ENCODE peak calls at places on chromosome 5, in four cellular contexts. One of them, this sample, is unnamed.

GRCh38 chr5:157471709-157472108 is 11.7 kb downstream of the NIPAL4 start:
- DNase-seq in adrenal gland: no peak
- DNase-seq in CD8-positive, alpha-beta T cell: no peak
- DNase-seq in PC-9: no peak
- DNase-seq in this sample: no peak

GRCh38 chr5:3122216-3122615 is 370.7 kb upstream of the IRX2 start:
- DNase-seq in PC-9: no peak
- DNase-seq in CD8-positive, alpha-beta T cell: no peak
- DNase-seq in adrenal gland: no peak
- DNase-seq in this sample: no peak

GRCh38 chr5:14114615-14115251 is 28.4 kb upstream of the TRIO start:
- DNase-seq in PC-9: no peak
- DNase-seq in CD8-positive, alpha-beta T cell: no peak
- DNase-seq in adrenal gland: no peak
- DNase-seq in this sample: no peak

GRCh38 chr5:68458416-68458815 is 242.9 kb downstream of the PIK3R1 start:
- DNase-seq in PC-9: no peak
- DNase-seq in CD8-positive, alpha-beta T cell: no peak
- DNase-seq in adrenal gland: no peak
- DNase-seq in this sample: no peak

GRCh38 chr5:123344819-123345426 is 78.3 kb downstream of the CEP120 start:
- DNase-seq in adrenal gland: no peak
- DNase-seq in CD8-positive, alpha-beta T cell: no peak
- DNase-seq in PC-9: no peak
- DNase-seq in this sample: peak

GRCh38 chr5:134175874-134176522 is 752 bp downstream of the SKP1 start:
- DNase-seq in adrenal gland: peak
- DNase-seq in CD8-positive, alpha-beta T cell: no peak
- DNase-seq in PC-9: no peak
- DNase-seq in this sample: peak

GRCh38 chr5:77426670-77427069 is 65.4 kb downstream of the WDR41 start:
- DNase-seq in CD8-positive, alpha-beta T cell: no peak
- DNase-seq in adrenal gland: no peak
- DNase-seq in PC-9: peak
- DNase-seq in this sample: no peak

GRCh38 chr5:129459485-129460120 is 495 bp upstream of the ADAMTS19 start:
- DNase-seq in CD8-positive, alpha-beta T cell: no peak
- DNase-seq in PC-9: no peak
- DNase-seq in adrenal gland: no peak
- DNase-seq in this sample: no peak

GRCh38 chr5:12901696-12902095 is 997.5 kb upstream of the CTNND2 start:
- DNase-seq in PC-9: peak
- DNase-seq in adrenal gland: no peak
- DNase-seq in CD8-positive, alpha-beta T cell: no peak
- DNase-seq in this sample: no peak

GRCh38 chr5:100797863-100798262 is 105.2 kb downstream of the ST8SIA4 start:
- DNase-seq in PC-9: no peak
- DNase-seq in adrenal gland: no peak
- DNase-seq in CD8-positive, alpha-beta T cell: no peak
- DNase-seq in this sample: no peak

GRCh38 chr5:41670216-41670615 is 159.8 kb upstream of the PLCXD3 start:
- DNase-seq in PC-9: no peak
- DNase-seq in CD8-positive, alpha-beta T cell: no peak
- DNase-seq in adrenal gland: no peak
- DNase-seq in this sample: no peak

GRCh38 chr5:39017504-39017903 is 56.7 kb downstream of the RICTOR start:
- DNase-seq in PC-9: no peak
- DNase-seq in CD8-positive, alpha-beta T cell: no peak
- DNase-seq in adrenal gland: no peak
- DNase-seq in this sample: no peak

GRCh38 chr5:138275379-138275782 is 960 bp upstream of the GFRA3 start:
- DNase-seq in CD8-positive, alpha-beta T cell: no peak
- DNase-seq in PC-9: no peak
- DNase-seq in adrenal gland: no peak
- DNase-seq in this sample: no peak

GRCh38 chr5:178424141-178424855 is 165.9 kb downstream of the COL23A1 start:
- DNase-seq in adrenal gland: no peak
- DNase-seq in CD8-positive, alpha-beta T cell: no peak
- DNase-seq in PC-9: no peak
- DNase-seq in this sample: no peak

GRCh38 chr5:136005371-136005770 is 23.4 kb upstream of the TGFBI start:
- DNase-seq in CD8-positive, alpha-beta T cell: no peak
- DNase-seq in PC-9: no peak
- DNase-seq in adrenal gland: no peak
- DNase-seq in this sample: peak

GRCh38 chr5:73620335-73620687 is 5.7 kb upstream of the ARHGEF28 start:
- DNase-seq in adrenal gland: no peak
- DNase-seq in PC-9: no peak
- DNase-seq in CD8-positive, alpha-beta T cell: no peak
- DNase-seq in this sample: no peak

GRCh38 chr5:155128786-155129512 is 115.4 kb downstream of the KIF4B start:
- DNase-seq in PC-9: no peak
- DNase-seq in CD8-positive, alpha-beta T cell: no peak
- DNase-seq in adrenal gland: peak
- DNase-seq in this sample: no peak
- H3K4me3 ChIP-seq in PC-9: no peak
- H3K4me3 ChIP-seq in CD8-positive, alpha-beta T cell: no peak
- H3K4me3 ChIP-seq in adrenal gland: no peak
- H3K4me3 ChIP-seq in this sample: no peak

DNA sequence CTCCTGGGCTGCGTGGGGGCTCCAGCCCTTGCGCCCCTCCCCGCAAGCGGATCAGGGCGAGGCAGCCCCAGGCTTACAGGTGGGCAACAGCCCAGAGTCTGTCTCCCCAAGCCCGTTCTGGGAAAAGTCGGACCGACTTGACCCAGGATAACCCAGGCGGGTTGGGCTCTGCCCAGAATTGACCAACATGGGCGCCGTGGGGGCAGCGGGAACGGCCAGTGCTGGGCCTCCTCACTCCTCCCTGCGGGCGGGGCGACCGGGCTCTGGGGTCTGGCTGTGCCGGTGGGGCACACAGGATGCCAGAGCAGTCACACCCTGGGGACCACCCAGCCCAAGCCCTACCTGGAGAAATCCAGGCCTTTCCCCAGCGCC is 15.3 kb upstream of the SYNPO start:
- DNase-seq in CD8-positive, alpha-beta T cell: no peak
- DNase-seq in PC-9: no peak
- DNase-seq in adrenal gland: peak
- DNase-seq in this sample: no peak
- H3K4me3 ChIP-seq in CD8-positive, alpha-beta T cell: peak
- H3K4me3 ChIP-seq in PC-9: peak
- H3K4me3 ChIP-seq in adrenal gland: peak
- H3K4me3 ChIP-seq in this sample: peak

DNA sequence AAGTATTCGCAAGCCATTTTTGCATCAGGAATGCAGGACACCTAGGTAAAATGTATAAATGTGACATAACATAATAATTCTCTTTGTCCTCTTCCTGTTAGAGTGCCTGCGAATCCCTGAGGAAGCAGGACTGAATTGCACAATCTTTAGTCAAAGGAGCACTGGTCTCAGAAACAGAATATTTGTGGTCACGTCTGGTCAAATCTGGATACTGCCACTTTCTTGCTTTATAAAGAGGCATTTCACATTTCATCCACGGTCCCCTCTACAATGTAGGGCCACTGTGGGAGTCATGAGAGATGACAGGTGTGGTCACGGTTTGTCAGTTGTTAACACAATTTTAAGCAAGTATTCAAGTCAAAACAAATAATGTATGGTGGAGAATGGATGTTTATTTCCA is 564.0 kb downstream of the IRX1 start:
- DNase-seq in CD8-positive, alpha-beta T cell: no peak
- DNase-seq in PC-9: no peak
- DNase-seq in adrenal gland: no peak
- DNase-seq in this sample: no peak
- H3K4me3 ChIP-seq in CD8-positive, alpha-beta T cell: no peak
- H3K4me3 ChIP-seq in PC-9: no peak
- H3K4me3 ChIP-seq in adrenal gland: no peak
- H3K4me3 ChIP-seq in this sample: no peak

GRCh38 chr5:95643152-95643551 is 3.4 kb upstream of the RFESD start:
- DNase-seq in PC-9: no peak
- DNase-seq in adrenal gland: no peak
- DNase-seq in CD8-positive, alpha-beta T cell: no peak
- DNase-seq in this sample: no peak

GRCh38 chr5:95647331-95647659 is 718 bp downstream of the RFESD start:
- DNase-seq in adrenal gland: no peak
- DNase-seq in CD8-positive, alpha-beta T cell: no peak
- DNase-seq in PC-9: no peak
- DNase-seq in this sample: no peak

GRCh38 chr5:95646569-95647330 is at the start of gene RFESD:
- DNase-seq in CD8-positive, alpha-beta T cell: peak
- DNase-seq in PC-9: peak
- DNase-seq in adrenal gland: peak
- DNase-seq in this sample: peak

GRCh38 chr5:95641803-95642220 is 4.8 kb upstream of the RFESD start:
- DNase-seq in PC-9: no peak
- DNase-seq in adrenal gland: peak
- DNase-seq in CD8-positive, alpha-beta T cell: no peak
- DNase-seq in this sample: no peak

DNA sequence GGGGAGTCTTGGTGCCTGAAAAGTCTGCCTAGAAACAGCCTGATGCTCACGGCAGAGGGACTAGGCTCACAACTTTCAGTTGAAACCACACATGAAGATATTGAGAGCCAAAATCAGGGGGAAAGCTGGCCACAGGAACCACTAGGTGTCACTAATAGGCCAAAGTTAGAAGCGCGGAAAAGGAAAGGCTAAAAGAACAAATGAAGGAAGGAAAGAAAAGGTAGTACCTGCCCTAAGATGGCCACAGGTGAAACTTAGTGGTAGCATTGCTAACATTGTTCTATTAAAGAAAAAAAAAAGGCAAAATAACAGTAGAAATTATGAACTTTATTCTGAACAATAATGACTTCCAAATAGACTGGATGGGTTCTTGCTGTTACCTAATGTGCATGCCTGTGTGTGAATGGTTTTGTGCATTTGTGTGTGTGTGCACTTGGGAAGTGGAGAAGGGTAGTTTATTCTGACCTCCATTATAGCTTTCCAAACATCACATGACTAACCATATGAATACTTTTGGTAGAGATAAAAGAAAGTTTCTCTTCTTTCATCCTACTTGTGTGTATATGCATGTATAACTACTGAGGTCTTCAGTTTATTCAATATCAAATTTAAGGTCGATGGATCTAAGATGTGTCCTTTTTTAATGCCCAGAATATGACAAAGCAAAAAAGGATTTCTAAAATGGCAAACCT is 2.1 kb upstream of the RFESD start:
- DNase-seq in adrenal gland: peak
- DNase-seq in PC-9: peak
- DNase-seq in CD8-positive, alpha-beta T cell: no peak
- DNase-seq in this sample: peak
- H3K4me3 ChIP-seq in adrenal gland: no peak
- H3K4me3 ChIP-seq in PC-9: no peak
- H3K4me3 ChIP-seq in CD8-positive, alpha-beta T cell: no peak
- H3K4me3 ChIP-seq in this sample: no peak

GRCh38 chr5:173329370-173330150 is 1.3 kb upstream of the STC2 start:
- DNase-seq in CD8-positive, alpha-beta T cell: no peak
- DNase-seq in PC-9: peak
- DNase-seq in adrenal gland: no peak
- DNase-seq in this sample: no peak

GRCh38 chr5:173330856-173331206 is 2.6 kb upstream of the STC2 start:
- DNase-seq in CD8-positive, alpha-beta T cell: no peak
- DNase-seq in PC-9: no peak
- DNase-seq in adrenal gland: no peak
- DNase-seq in this sample: no peak

GRCh38 chr5:173331287-173331686 is 3.1 kb upstream of the STC2 start:
- DNase-seq in PC-9: no peak
- DNase-seq in CD8-positive, alpha-beta T cell: no peak
- DNase-seq in adrenal gland: no peak
- DNase-seq in this sample: no peak

GRCh38 chr5:173328896-173329369 is 719 bp upstream of the STC2 start:
- DNase-seq in CD8-positive, alpha-beta T cell: no peak
- DNase-seq in PC-9: peak
- DNase-seq in adrenal gland: no peak
- DNase-seq in this sample: peak

GRCh38 chr5:173330151-173330855 is 2.1 kb upstream of the STC2 start:
- DNase-seq in CD8-positive, alpha-beta T cell: no peak
- DNase-seq in adrenal gland: no peak
- DNase-seq in PC-9: no peak
- DNase-seq in this sample: no peak
- H3K4me3 ChIP-seq in CD8-positive, alpha-beta T cell: no peak
- H3K4me3 ChIP-seq in adrenal gland: no peak
- H3K4me3 ChIP-seq in PC-9: peak
- H3K4me3 ChIP-seq in this sample: no peak

DNA sequence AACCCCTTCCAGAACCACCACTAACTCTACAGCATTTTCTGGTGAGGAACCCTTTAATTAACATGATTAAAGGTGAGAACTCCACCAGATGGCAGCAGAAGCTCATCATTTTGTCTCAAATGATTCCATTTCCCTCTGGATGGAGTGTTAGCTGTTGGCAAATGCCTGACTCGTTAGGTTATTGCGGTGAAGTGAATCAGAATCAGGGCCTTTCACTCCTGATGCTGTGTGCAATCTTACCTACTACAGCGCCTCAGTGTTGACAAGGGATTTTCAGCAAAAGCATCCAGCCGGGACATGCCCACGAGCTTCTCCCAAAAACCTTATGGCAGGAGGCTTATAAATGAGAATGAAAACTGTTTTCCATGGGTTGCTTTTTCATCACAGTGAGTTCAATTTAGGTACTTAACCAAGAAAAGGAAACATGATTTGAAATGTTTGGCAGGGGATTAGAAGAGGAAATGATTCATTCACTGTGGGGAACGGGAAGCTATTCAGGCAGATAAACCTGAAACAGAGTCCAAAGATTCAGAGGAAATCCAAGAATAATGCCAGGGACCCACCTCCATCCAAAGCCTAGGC is 48.0 kb upstream of the CAST start:
- DNase-seq in PC-9: peak
- DNase-seq in adrenal gland: peak
- DNase-seq in CD8-positive, alpha-beta T cell: no peak
- DNase-seq in this sample: peak
- H3K4me3 ChIP-seq in PC-9: peak
- H3K4me3 ChIP-seq in adrenal gland: no peak
- H3K4me3 ChIP-seq in CD8-positive, alpha-beta T cell: no peak
- H3K4me3 ChIP-seq in this sample: no peak